ENCODE peak calls at places on chromosomes 4 and X, in five cellular contexts. X is HCT116, V is GM12892, F is ovary, M is heart left ventricle. T is an unnamed sample.

GRCh38 chr4:151692821-151693504 is 67.8 kb downstream of the GATB start:
- DNase-seq in X (no peak), V (no peak), F (no peak), M (no peak), T (no peak)

GRCh38 chr4:118224239-118224829 is 128.5 kb downstream of the PRSS12 start:
- DNase-seq in X (peak), V (no peak), F (no peak), M (no peak), T (no peak)

GRCh38 chr4:57233391-57233790 is 123.2 kb upstream of the IGFBP7 start:
- DNase-seq in X (no peak), V (no peak), F (no peak), M (no peak), T (no peak)

GRCh38 chrX:155745792-155746191 is 133.0 kb upstream of the TMLHE start:
- DNase-seq in X (peak), V (no peak), F (peak), M (peak), T (no peak)

GRCh38 chr4:56435748-56436442 is at the start of gene PAICS:
- DNase-seq in X (peak), V (peak), F (peak), M (peak), T (peak)

GRCh38 chr4:126768338-126768737 is 864.4 kb upstream of the INTU start:
- DNase-seq in X (no peak), V (no peak), F (no peak), M (no peak), T (no peak)

GRCh38 chrX:77668391-77669237 is 117.4 kb downstream of the ATRX start:
- DNase-seq in X (no peak), V (no peak), F (no peak), M (no peak), T (peak)

GRCh38 chr4:155999743-156000142 is 46.1 kb upstream of the CTSO start:
- DNase-seq in X (peak), V (no peak), F (no peak), M (peak), T (no peak)

GRCh38 chr4:110630621-110631402 is 7.9 kb upstream of the PITX2 start:
- DNase-seq in X (no peak), V (no peak), F (no peak), M (no peak), T (no peak)

GRCh38 chrX:113399501-113400192 is 559.0 kb upstream of the AMOT start:
- DNase-seq in X (peak), V (no peak), F (no peak), M (no peak), T (no peak)

GRCh38 chr4:152458801-152459302 is 77.0 kb downstream of the FBXW7 start:
- DNase-seq in X (no peak), V (no peak), F (no peak), M (no peak), T (no peak)

GRCh38 chr4:138659640-138660325 is 355.8 kb upstream of the NOCT start:
- DNase-seq in X (no peak), V (no peak), F (no peak), M (no peak), T (peak)

GRCh38 chrX:2664497-2664896 is 26.6 kb upstream of the CD99 start:
- DNase-seq in X (no peak), V (peak), F (peak), M (peak), T (no peak)

GRCh38 chrX:74249963-74250362 is 54.0 kb upstream of the ZCCHC13 start:
- DNase-seq in X (no peak), V (no peak), F (no peak), M (no peak), T (no peak)

GRCh38 chr4:169040559-169041261 is 30.7 kb upstream of the CBR4 start:
- DNase-seq in X (no peak), V (no peak), F (no peak), M (no peak), T (no peak)

GRCh38 chrX:101160001-101160400 is 59.6 kb upstream of the DRP2 start:
- DNase-seq in X (no peak), V (no peak), F (no peak), M (no peak), T (no peak)

GRCh38 chr4:81724925-81725329 is 253.2 kb upstream of the RASGEF1B start:
- DNase-seq in X (no peak), V (no peak), F (no peak), M (peak), T (no peak)

GRCh38 chrX:4805559-4805958 is 1092.1 kb upstream of the PRKX start:
- DNase-seq in X (no peak), V (no peak), F (no peak), M (no peak), T (no peak)

GRCh38 chrX:105552395-105552794 is 269.9 kb upstream of the NRK start:
- DNase-seq in X (no peak), V (no peak), F (no peak), M (no peak), T (no peak)

GRCh38 chrX:70219938-70220764 is 14.3 kb upstream of the AWAT1 start:
- DNase-seq in X (peak), V (no peak), F (peak), M (no peak), T (no peak)

GRCh38 chr4:32841217-32841616 is 2121.0 kb downstream of the PCDH7 start:
- DNase-seq in X (no peak), V (no peak), F (no peak), M (no peak), T (no peak)

GRCh38 chrX:103540145-103540544 is 20.9 kb upstream of the RAB40A start:
- DNase-seq in X (no peak), V (no peak), F (no peak), M (no peak), T (no peak)

GRCh38 chrX:18884916-18885315 is 99.0 kb downstream of the PHKA2 start:
- DNase-seq in X (no peak), V (no peak), F (no peak), M (no peak), T (no peak)

GRCh38 chr4:111806331-111806730 is 338.9 kb upstream of the FAM241A start:
- DNase-seq in X (peak), V (no peak), F (no peak), M (no peak), T (no peak)

GRCh38 chr4:112099701-112100289 is 45.5 kb upstream of the FAM241A start:
- DNase-seq in X (peak), V (no peak), F (no peak), M (no peak), T (peak)

GRCh38 chr4:75940692-75941253 is at the start of gene NAAA:
- DNase-seq in X (peak), V (peak), F (peak), M (peak), T (peak)

GRCh38 chrX:134025986-134026731 is 40.8 kb upstream of the GPC3 start:
- DNase-seq in X (no peak), V (no peak), F (no peak), M (no peak), T (no peak)

GRCh38 chr4:140756292-140757219 is at the start of gene TBC1D9:
- DNase-seq in X (peak), V (peak), F (peak), M (peak), T (peak)
- TF ChIP-seq POLR2A in X (peak), V (no peak), F (peak), M (peak), T (peak)

GRCh38 chrX:13652256-13653021 is 502 bp upstream of the TCEANC start:
- DNase-seq in X (peak), V (no peak), F (no peak), M (no peak), T (no peak)
- TF ChIP-seq POLR2A in X (no peak), V (no peak), F (no peak), M (no peak), T (no peak)

DNA sequence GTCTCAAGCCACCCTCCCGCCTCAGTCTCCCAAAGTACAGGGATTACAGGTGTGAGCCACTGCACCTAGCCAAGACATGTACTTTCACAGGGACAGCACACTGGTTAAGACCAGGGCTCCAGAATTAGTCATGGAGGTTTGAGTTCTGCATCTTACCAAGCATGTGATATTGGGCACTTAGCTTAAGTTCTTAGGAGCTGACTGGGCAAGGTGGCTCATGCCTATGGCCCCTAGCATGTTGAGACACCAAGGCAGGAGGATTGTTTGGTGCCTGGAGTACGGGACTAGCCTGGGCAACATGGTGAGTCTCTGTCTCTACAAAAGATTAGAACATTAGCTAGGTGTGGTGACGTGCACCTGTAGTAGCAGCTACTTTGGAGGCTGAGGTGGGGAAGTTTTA is 2.6 kb upstream of the TMEM192 start:
- DNase-seq in X (no peak), V (no peak), F (no peak), M (no peak), T (no peak)
- TF ChIP-seq POLR2A in X (no peak), V (no peak), F (no peak), M (no peak), T (no peak)

DNA sequence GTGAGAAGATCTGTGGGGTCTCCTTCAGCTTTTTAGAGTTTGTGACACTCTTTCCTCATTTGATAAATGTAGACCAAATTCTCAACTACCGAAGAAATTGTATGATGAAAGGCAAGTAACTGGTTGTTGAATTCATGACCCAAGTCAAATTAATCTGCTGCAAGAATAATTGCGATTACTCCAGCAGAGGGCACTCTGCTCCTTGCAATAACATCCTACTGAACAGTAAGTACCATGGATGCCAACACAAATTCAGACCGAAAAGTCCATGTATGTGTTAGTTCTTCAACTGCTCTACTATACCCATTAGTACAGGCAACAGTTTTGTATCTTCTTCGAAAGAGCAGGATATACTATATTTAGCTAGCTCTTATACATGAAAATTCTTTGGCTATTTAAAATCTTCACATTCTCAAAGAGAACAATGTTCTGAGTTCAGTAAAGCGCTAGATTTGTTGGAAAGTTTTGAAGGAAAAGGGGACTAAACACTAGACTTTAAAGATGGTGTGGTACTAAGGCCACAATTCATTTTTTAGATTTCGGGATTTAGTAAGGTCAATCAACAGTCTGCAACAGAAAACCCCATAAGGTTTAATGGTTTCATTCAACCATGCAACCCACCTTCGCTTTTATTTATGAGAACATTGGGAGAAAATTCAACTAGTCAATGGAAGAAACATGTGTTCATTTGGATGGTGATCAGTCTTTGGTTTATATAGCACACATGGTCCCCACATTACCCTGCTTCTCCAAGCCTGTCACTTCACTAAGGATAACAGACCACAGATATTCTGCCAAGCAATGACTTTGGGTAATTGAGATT is 105.4 kb upstream of the TBC1D9 start:
- DNase-seq in X (peak), V (no peak), F (peak), M (peak), T (peak)
- TF ChIP-seq POLR2A in X (no peak), V (no peak), F (no peak), M (no peak), T (no peak)

DNA sequence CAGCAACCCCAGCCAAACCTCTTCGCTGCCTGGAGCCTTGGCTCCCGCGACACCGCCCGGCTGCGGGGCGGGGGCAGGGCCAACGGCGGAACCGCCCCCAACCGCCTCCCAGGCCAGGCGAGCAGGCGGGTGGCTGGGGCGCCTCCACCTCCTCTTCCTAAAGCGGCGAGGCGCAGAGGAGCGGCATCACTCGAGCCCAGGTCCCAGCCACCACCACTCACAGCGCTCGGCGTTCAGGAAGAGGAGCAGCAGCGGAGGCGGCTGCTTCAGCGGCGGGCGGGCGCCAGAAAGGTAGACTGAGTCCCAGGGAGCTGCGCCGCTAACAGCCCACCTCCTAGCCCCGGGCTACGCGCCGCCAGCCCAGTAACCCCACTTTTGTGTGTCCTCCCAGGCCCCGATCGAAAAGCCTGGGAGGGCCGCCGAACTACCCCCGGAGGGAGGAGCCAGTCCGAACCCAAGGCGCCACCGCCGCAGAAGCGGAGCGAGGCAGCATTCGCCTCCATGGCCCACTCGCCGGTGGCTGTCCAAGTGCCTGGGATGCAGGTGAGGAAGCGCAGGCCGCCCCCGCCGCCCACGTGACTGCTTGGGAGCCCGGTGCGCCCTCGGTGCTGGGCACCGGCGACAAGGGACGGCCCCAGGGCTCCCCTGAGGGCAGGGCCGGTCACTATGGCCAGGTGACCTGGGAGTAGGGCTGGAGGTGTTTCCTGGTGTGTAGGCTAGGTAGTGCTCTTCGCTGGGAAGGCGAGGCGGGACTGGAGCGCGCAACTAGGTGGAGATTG is at the start of gene STK26:
- DNase-seq in X (peak), V (peak), F (peak), M (peak), T (peak)
- TF ChIP-seq POLR2A in X (no peak), V (peak), F (peak), M (no peak), T (peak)

DNA sequence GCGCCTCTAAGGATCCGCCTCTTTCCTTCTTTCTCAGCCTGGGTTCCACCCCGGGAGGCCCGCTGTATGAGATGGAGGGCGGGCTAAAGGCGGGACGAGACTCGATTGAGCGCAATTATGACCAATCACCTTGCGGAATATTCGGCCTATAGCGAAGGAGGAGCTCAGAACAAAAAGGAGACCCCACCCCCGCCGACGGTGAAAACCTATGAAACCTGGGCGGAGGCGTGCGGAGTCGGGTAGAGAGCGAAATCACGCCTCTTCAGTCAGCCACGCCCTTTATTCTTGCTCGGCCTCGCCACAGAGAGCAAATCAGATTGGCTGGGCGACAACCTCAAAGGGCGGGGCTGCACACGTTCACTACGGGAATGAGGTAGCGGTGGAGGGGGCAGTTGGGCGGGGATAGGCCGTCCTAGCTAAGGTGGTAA is 615 bp upstream of the CDK16 start:
- DNase-seq in X (peak), V (peak), F (peak), M (peak), T (peak)
- TF ChIP-seq POLR2A in X (no peak), V (peak), F (peak), M (peak), T (peak)

GRCh38 chr4:73706811-73707210 is 33.6 kb upstream of the CXCL8 start:
- DNase-seq in X (no peak), V (no peak), F (no peak), M (no peak), T (no peak)

GRCh38 chr4:73705721-73706120 is 34.6 kb upstream of the CXCL8 start:
- DNase-seq in X (no peak), V (no peak), F (no peak), M (no peak), T (no peak)

GRCh38 chr4:73707269-73707875 is 33.0 kb upstream of the CXCL8 start:
- DNase-seq in X (no peak), V (no peak), F (no peak), M (no peak), T (no peak)

GRCh38 chr4:73709461-73710033 is 30.8 kb upstream of the CXCL8 start:
- DNase-seq in X (no peak), V (no peak), F (no peak), M (no peak), T (no peak)

GRCh38 chr4:73707918-73708577 is 32.3 kb upstream of the CXCL8 start:
- DNase-seq in X (peak), V (no peak), F (peak), M (peak), T (no peak)
- TF ChIP-seq POLR2A in X (no peak), V (no peak), F (no peak), M (no peak), T (no peak)

GRCh38 chr4:82984459-82984858 is 26.2 kb downstream of the LIN54 start:
- DNase-seq in X (peak), V (no peak), F (no peak), M (no peak), T (peak)

GRCh38 chr4:82988323-82988832 is 22.2 kb downstream of the LIN54 start:
- DNase-seq in X (no peak), V (no peak), F (no peak), M (no peak), T (no peak)

GRCh38 chr4:82994834-82995233 is 15.8 kb downstream of the LIN54 start:
- DNase-seq in X (no peak), V (no peak), F (no peak), M (no peak), T (no peak)

GRCh38 chr4:82989567-82990429 is 20.8 kb downstream of the LIN54 start:
- DNase-seq in X (no peak), V (peak), F (no peak), M (no peak), T (no peak)
- TF ChIP-seq POLR2A in X (no peak), V (no peak), F (no peak), M (no peak), T (no peak)

T was measured in H54.